ENCODE peak calls at places on chromosomes 2 and 18, in seven cellular contexts. One of them, this sample, is unnamed.

GRCh38 chr2:148756292-148756975 is 111.9 kb downstream of the EPC2 start:
- DNase-seq in right cardiac atrium: no peak
- DNase-seq in small intestine: no peak
- DNase-seq in ovary: no peak
- DNase-seq in tibial artery: no peak
- DNase-seq in heart left ventricle: no peak
- DNase-seq in keratinocyte: peak
- DNase-seq in this sample: peak

GRCh38 chr18:33210575-33211189 is 229.8 kb downstream of the CCDC178 start:
- DNase-seq in right cardiac atrium: no peak
- DNase-seq in small intestine: peak
- DNase-seq in ovary: no peak
- DNase-seq in tibial artery: no peak
- DNase-seq in heart left ventricle: no peak
- DNase-seq in keratinocyte: no peak
- DNase-seq in this sample: no peak

GRCh38 chr2:146982393-146982846 is 862.4 kb upstream of the ACVR2A start:
- DNase-seq in right cardiac atrium: peak
- DNase-seq in small intestine: no peak
- DNase-seq in ovary: no peak
- DNase-seq in tibial artery: peak
- DNase-seq in heart left ventricle: no peak
- DNase-seq in keratinocyte: peak
- DNase-seq in this sample: no peak

GRCh38 chr18:77129150-77129551 is 3.4 kb downstream of the MBP start:
- DNase-seq in right cardiac atrium: no peak
- DNase-seq in small intestine: peak
- DNase-seq in ovary: no peak
- DNase-seq in tibial artery: peak
- DNase-seq in heart left ventricle: no peak
- DNase-seq in keratinocyte: no peak
- DNase-seq in this sample: peak

GRCh38 chr2:218249686-218250085 is 11.1 kb upstream of the GPBAR1 start:
- DNase-seq in right cardiac atrium: no peak
- DNase-seq in small intestine: no peak
- DNase-seq in ovary: no peak
- DNase-seq in tibial artery: no peak
- DNase-seq in heart left ventricle: no peak
- DNase-seq in keratinocyte: no peak
- DNase-seq in this sample: no peak

GRCh38 chr2:106159867-106160785 is 34.0 kb downstream of the UXS1 start:
- DNase-seq in right cardiac atrium: no peak
- DNase-seq in small intestine: peak
- DNase-seq in ovary: no peak
- DNase-seq in tibial artery: no peak
- DNase-seq in heart left ventricle: no peak
- DNase-seq in keratinocyte: no peak
- DNase-seq in this sample: no peak

GRCh38 chr2:115400940-115401339 is 958.5 kb downstream of the DPP10 start:
- DNase-seq in right cardiac atrium: no peak
- DNase-seq in small intestine: no peak
- DNase-seq in ovary: no peak
- DNase-seq in tibial artery: no peak
- DNase-seq in heart left ventricle: no peak
- DNase-seq in keratinocyte: no peak
- DNase-seq in this sample: no peak

GRCh38 chr18:27994571-27994970 is 182.4 kb downstream of the CDH2 start:
- DNase-seq in right cardiac atrium: no peak
- DNase-seq in small intestine: no peak
- DNase-seq in ovary: no peak
- DNase-seq in tibial artery: no peak
- DNase-seq in heart left ventricle: no peak
- DNase-seq in keratinocyte: no peak
- DNase-seq in this sample: no peak

GRCh38 chr2:237258146-237258545 is 155.8 kb downstream of the COL6A3 start:
- DNase-seq in right cardiac atrium: no peak
- DNase-seq in small intestine: no peak
- DNase-seq in ovary: no peak
- DNase-seq in tibial artery: no peak
- DNase-seq in heart left ventricle: no peak
- DNase-seq in keratinocyte: no peak
- DNase-seq in this sample: no peak

GRCh38 chr18:48975221-48975816 is 24.6 kb upstream of the SMAD7 start:
- DNase-seq in right cardiac atrium: no peak
- DNase-seq in small intestine: no peak
- DNase-seq in ovary: peak
- DNase-seq in tibial artery: no peak
- DNase-seq in heart left ventricle: no peak
- DNase-seq in keratinocyte: no peak
- DNase-seq in this sample: no peak

GRCh38 chr2:177044686-177045085 is 167.9 kb upstream of the HNRNPA3 start:
- DNase-seq in right cardiac atrium: no peak
- DNase-seq in small intestine: no peak
- DNase-seq in ovary: no peak
- DNase-seq in tibial artery: no peak
- DNase-seq in heart left ventricle: no peak
- DNase-seq in keratinocyte: no peak
- DNase-seq in this sample: no peak

GRCh38 chr18:34972765-34973414 is 68.3 kb upstream of the MAPRE2 start:
- DNase-seq in right cardiac atrium: no peak
- DNase-seq in small intestine: no peak
- DNase-seq in ovary: no peak
- DNase-seq in tibial artery: no peak
- DNase-seq in heart left ventricle: no peak
- DNase-seq in keratinocyte: no peak
- DNase-seq in this sample: no peak

GRCh38 chr2:152710713-152711112 is 6.5 kb downstream of the PRPF40A start:
- DNase-seq in right cardiac atrium: no peak
- DNase-seq in small intestine: no peak
- DNase-seq in ovary: no peak
- DNase-seq in tibial artery: no peak
- DNase-seq in heart left ventricle: no peak
- DNase-seq in keratinocyte: no peak
- DNase-seq in this sample: no peak

GRCh38 chr2:235669983-235670962 is 176.4 kb downstream of the AGAP1 start:
- DNase-seq in right cardiac atrium: peak
- DNase-seq in small intestine: peak
- DNase-seq in ovary: peak
- DNase-seq in tibial artery: peak
- DNase-seq in heart left ventricle: peak
- DNase-seq in keratinocyte: no peak
- DNase-seq in this sample: peak

GRCh38 chr2:231673348-231673770 is 35.0 kb upstream of the PTMA start:
- DNase-seq in right cardiac atrium: peak
- DNase-seq in small intestine: no peak
- DNase-seq in ovary: peak
- DNase-seq in tibial artery: no peak
- DNase-seq in heart left ventricle: peak
- DNase-seq in keratinocyte: no peak
- DNase-seq in this sample: no peak

GRCh38 chr2:143734507-143734906 is 605.3 kb downstream of the ARHGAP15 start:
- DNase-seq in right cardiac atrium: no peak
- DNase-seq in small intestine: no peak
- DNase-seq in ovary: no peak
- DNase-seq in tibial artery: no peak
- DNase-seq in heart left ventricle: no peak
- DNase-seq in keratinocyte: no peak
- DNase-seq in this sample: no peak

GRCh38 chr2:102301867-102302362 is 9.4 kb upstream of the IL1RL1 start:
- DNase-seq in right cardiac atrium: no peak
- DNase-seq in small intestine: peak
- DNase-seq in ovary: no peak
- DNase-seq in tibial artery: no peak
- DNase-seq in heart left ventricle: no peak
- DNase-seq in keratinocyte: no peak
- DNase-seq in this sample: no peak

GRCh38 chr2:12556762-12557161 is 160.0 kb upstream of the TRIB2 start:
- DNase-seq in right cardiac atrium: no peak
- DNase-seq in small intestine: no peak
- DNase-seq in ovary: no peak
- DNase-seq in tibial artery: no peak
- DNase-seq in heart left ventricle: no peak
- DNase-seq in keratinocyte: no peak
- DNase-seq in this sample: no peak

GRCh38 chr2:42382144-42382543 is 21.1 kb upstream of the COX7A2L start:
- DNase-seq in right cardiac atrium: no peak
- DNase-seq in small intestine: no peak
- DNase-seq in ovary: no peak
- DNase-seq in tibial artery: no peak
- DNase-seq in heart left ventricle: no peak
- DNase-seq in keratinocyte: no peak
- DNase-seq in this sample: no peak
- H3K27ac ChIP-seq in right cardiac atrium: no peak
- H3K27ac ChIP-seq in small intestine: no peak
- H3K27ac ChIP-seq in ovary: no peak
- H3K27ac ChIP-seq in tibial artery: no peak
- H3K27ac ChIP-seq in heart left ventricle: no peak
- H3K27ac ChIP-seq in keratinocyte: no peak
- H3K27ac ChIP-seq in this sample: no peak

GRCh38 chr18:5582054-5582453 is 38.3 kb upstream of the EPB41L3 start:
- DNase-seq in right cardiac atrium: no peak
- DNase-seq in small intestine: no peak
- DNase-seq in ovary: no peak
- DNase-seq in tibial artery: no peak
- DNase-seq in heart left ventricle: no peak
- DNase-seq in keratinocyte: no peak
- DNase-seq in this sample: no peak
- H3K27ac ChIP-seq in right cardiac atrium: no peak
- H3K27ac ChIP-seq in small intestine: no peak
- H3K27ac ChIP-seq in ovary: no peak
- H3K27ac ChIP-seq in tibial artery: no peak
- H3K27ac ChIP-seq in heart left ventricle: no peak
- H3K27ac ChIP-seq in keratinocyte: no peak
- H3K27ac ChIP-seq in this sample: no peak

GRCh38 chr18:6741290-6741689 is 11.8 kb downstream of the ARHGAP28 start:
- DNase-seq in right cardiac atrium: peak
- DNase-seq in small intestine: peak
- DNase-seq in ovary: peak
- DNase-seq in tibial artery: peak
- DNase-seq in heart left ventricle: peak
- DNase-seq in keratinocyte: no peak
- DNase-seq in this sample: peak
- H3K27ac ChIP-seq in right cardiac atrium: peak
- H3K27ac ChIP-seq in small intestine: no peak
- H3K27ac ChIP-seq in ovary: no peak
- H3K27ac ChIP-seq in tibial artery: peak
- H3K27ac ChIP-seq in heart left ventricle: peak
- H3K27ac ChIP-seq in keratinocyte: no peak
- H3K27ac ChIP-seq in this sample: no peak

DNA sequence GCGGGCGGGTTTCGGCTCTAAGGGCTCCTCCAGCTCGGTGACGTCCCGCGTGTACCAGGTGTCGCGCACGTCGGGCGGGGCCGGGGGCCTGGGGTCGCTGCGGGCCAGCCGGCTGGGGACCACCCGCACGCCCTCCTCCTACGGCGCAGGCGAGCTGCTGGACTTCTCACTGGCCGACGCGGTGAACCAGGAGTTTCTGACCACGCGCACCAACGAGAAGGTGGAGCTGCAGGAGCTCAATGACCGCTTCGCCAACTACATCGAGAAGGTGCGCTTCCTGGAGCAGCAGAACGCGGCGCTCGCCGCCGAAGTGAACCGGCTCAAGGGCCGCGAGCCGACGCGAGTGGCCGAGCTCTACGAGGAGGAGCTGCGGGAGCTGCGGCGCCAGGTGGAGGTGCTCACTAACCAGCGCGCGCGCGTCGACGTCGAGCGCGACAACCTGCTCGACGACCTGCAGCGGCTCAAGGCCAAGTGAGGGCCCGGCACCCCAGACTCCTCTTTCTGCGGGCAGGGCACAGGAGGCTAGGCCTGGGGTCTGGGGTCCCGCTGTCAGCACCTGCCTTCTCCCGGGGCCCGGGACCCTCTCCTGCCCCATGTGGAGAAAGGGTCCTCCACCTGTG is 503 bp downstream of the DES start:
- DNase-seq in right cardiac atrium: no peak
- DNase-seq in small intestine: no peak
- DNase-seq in ovary: peak
- DNase-seq in tibial artery: no peak
- DNase-seq in heart left ventricle: no peak
- DNase-seq in keratinocyte: no peak
- DNase-seq in this sample: no peak
- H3K27ac ChIP-seq in right cardiac atrium: peak
- H3K27ac ChIP-seq in small intestine: peak
- H3K27ac ChIP-seq in ovary: peak
- H3K27ac ChIP-seq in tibial artery: peak
- H3K27ac ChIP-seq in heart left ventricle: peak
- H3K27ac ChIP-seq in keratinocyte: no peak
- H3K27ac ChIP-seq in this sample: no peak

DNA sequence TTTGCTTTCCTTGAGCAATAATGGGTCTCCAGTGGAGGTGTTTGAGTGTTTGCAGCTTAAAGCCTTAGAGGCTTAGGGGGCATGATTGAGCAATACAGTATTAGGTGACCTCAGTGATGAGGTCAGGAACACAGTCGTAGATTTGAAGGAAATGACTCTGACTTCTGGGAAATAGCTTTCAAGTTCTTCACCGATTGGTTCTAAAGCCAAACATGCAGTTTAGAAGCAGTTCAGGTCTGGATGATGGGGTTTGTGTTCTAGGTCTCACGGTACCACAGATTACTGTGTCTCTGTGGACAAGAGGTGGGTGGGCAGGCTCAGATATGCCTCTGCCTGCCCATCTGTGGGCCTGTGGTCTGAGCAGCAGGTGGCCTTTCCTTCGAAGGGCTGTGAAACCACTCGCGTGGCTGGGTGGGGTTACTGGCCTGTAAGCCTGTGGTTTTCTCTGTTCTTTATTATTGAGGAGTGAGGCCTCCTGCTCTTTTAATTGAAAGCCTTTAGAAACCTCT is 7.8 kb downstream of the MTHFD2 start:
- DNase-seq in right cardiac atrium: no peak
- DNase-seq in small intestine: peak
- DNase-seq in ovary: no peak
- DNase-seq in tibial artery: no peak
- DNase-seq in heart left ventricle: no peak
- DNase-seq in keratinocyte: no peak
- DNase-seq in this sample: no peak
- H3K27ac ChIP-seq in right cardiac atrium: no peak
- H3K27ac ChIP-seq in small intestine: peak
- H3K27ac ChIP-seq in ovary: no peak
- H3K27ac ChIP-seq in tibial artery: peak
- H3K27ac ChIP-seq in heart left ventricle: peak
- H3K27ac ChIP-seq in keratinocyte: peak
- H3K27ac ChIP-seq in this sample: peak